ENCODE peak calls at places on chromosome 2, in four cellular contexts. H is stimulated activated CD4-positive, alpha-beta T cell treated with anti-CD3 and anti-CD28 coated beads, Interleukin-12 subunit alpha, Interleukin-12 subunit beta, amount 100 ng/mL, for 48 hours; J is GM20000; X is LoVo. M is an unnamed sample.

GRCh38 chr2:241796610-241797138 is 12.3 kb upstream of the NEU4 start:
- DNase-seq in H (no peak), J (peak; percentile 11), X (no peak), M (no peak)

GRCh38 chr2:157838442-157839161 is 37.5 kb downstream of the ACVR1 start:
- DNase-seq in X (no peak), H (no peak), J (no peak), M (peak; percentile 64)

GRCh38 chr2:37323770-37324535 is 680 bp downstream of the PRKD3 start:
- DNase-seq in J (no peak), X (peak; percentile 18), H (peak; percentile 30), M (peak; percentile 31)

GRCh38 chr2:17771956-17772355 is 18.0 kb downstream of the GEN1 start:
- DNase-seq in X (no peak), H (no peak), J (no peak), M (no peak)

GRCh38 chr2:225466891-225467604 is 67.5 kb downstream of the NYAP2 start:
- DNase-seq in J (no peak), H (no peak), X (peak; percentile 19), M (peak; percentile 83)

GRCh38 chr2:119721462-119721861 is 38.3 kb upstream of the PTPN4 start:
- DNase-seq in J (no peak), H (no peak), X (no peak), M (no peak)

GRCh38 chr2:64534363-64534762 is 10.2 kb downstream of the AFTPH start:
- DNase-seq in J (no peak), H (no peak), X (no peak), M (no peak)

GRCh38 chr2:174593574-174594203 is 3.9 kb downstream of the WIPF1 start:
- DNase-seq in J (peak; percentile 57), X (no peak), H (peak; percentile 59), M (no peak)

GRCh38 chr2:229375241-229375640 is 104.2 kb upstream of the PID1 start:
- DNase-seq in J (no peak), X (no peak), H (no peak), M (no peak)

GRCh38 chr2:44952143-44952805 is 10.8 kb downstream of the SIX3 start:
- DNase-seq in X (peak; percentile 23), H (no peak), J (peak; percentile 88), M (no peak)

GRCh38 chr2:30807249-30807648 is at the start of gene CAPN13:
- DNase-seq in X (peak; percentile 18), H (no peak), J (no peak), M (no peak)

GRCh38 chr2:234880551-234881211 is 71.1 kb upstream of the SH3BP4 start:
- DNase-seq in H (no peak), J (no peak), X (peak; percentile 78), M (peak; percentile 75)

GRCh38 chr2:12554235-12555011 is 162.3 kb upstream of the TRIB2 start:
- DNase-seq in J (no peak), H (no peak), X (no peak), M (no peak)

GRCh38 chr2:98608962-98609604 is 694 bp downstream of the UNC50 start:
- DNase-seq in X (no peak), J (peak; percentile 27), H (no peak), M (no peak)

GRCh38 chr2:118185210-118186109 is 97.2 kb downstream of the INSIG2 start:
- DNase-seq in H (peak; percentile 42), X (peak; percentile 45), J (peak; percentile 76), M (peak; percentile 71)

GRCh38 chr2:95073856-95074662 is 47.5 kb downstream of the MRPS5 start:
- DNase-seq in J (no peak), X (no peak), H (no peak), M (peak; percentile 62)

GRCh38 chr2:200796561-200796960 is 15.1 kb upstream of the BZW1 start:
- DNase-seq in X (no peak), H (no peak), J (no peak), M (no peak)

GRCh38 chr2:129074526-129074925 is 755.9 kb upstream of the HS6ST1 start:
- DNase-seq in H (no peak), X (no peak), J (no peak), M (no peak)

GRCh38 chr2:72147303-72147970 is at the start of gene CYP26B1:
- DNase-seq in X (no peak), J (peak; percentile 47), H (no peak), M (no peak)

GRCh38 chr2:32947484-32948143 is 861 bp downstream of the LTBP1 start:
- DNase-seq in H (no peak), J (no peak), X (peak; percentile 50), M (peak; percentile 24)

GRCh38 chr2:69616755-69617154 is 26.8 kb downstream of the AAK1 start:
- DNase-seq in J (peak; percentile 54), X (no peak), H (no peak), M (peak; percentile 46)

GRCh38 chr2:46313063-46313462 is 15.9 kb downstream of the EPAS1 start:
- DNase-seq in H (no peak), J (no peak), X (no peak), M (no peak)

GRCh38 chr2:201942525-201942924 is 91.1 kb upstream of the FZD7 start:
- DNase-seq in H (no peak), J (no peak), X (no peak), M (no peak)

GRCh38 chr2:53217250-53217649 is 550.4 kb upstream of the CHAC2 start:
- DNase-seq in X (no peak), J (no peak), H (no peak), M (no peak)

GRCh38 chr2:216090369-216090786 is 8.7 kb downstream of the TMEM169 start:
- DNase-seq in X (no peak), H (no peak), J (peak; percentile 52), M (no peak)

GRCh38 chr2:102761763-102762162 is at the start of gene TMEM182:
- DNase-seq in H (no peak), X (no peak), J (no peak), M (no peak)

GRCh38 chr2:85235281-85235680 is 92.5 kb downstream of the TGOLN2 start:
- DNase-seq in H (no peak), J (no peak), X (no peak), M (no peak)

GRCh38 chr2:217149087-217149660 is 289.3 kb upstream of the TNP1 start:
- DNase-seq in J (no peak), H (no peak), X (no peak), M (no peak)

GRCh38 chr2:235384624-235385023 is 109.2 kb upstream of the AGAP1 start:
- DNase-seq in H (no peak), J (no peak), X (no peak), M (no peak)

GRCh38 chr2:154455871-154456270 is 242.6 kb upstream of the KCNJ3 start:
- DNase-seq in J (no peak), H (no peak), X (no peak), M (no peak)

GRCh38 chr2:127704641-127705243 is 3.4 kb downstream of the SFT2D3 start:
- DNase-seq in H (no peak), J (no peak), X (no peak), M (no peak)

GRCh38 chr2:103512442-103512841 is 750.6 kb downstream of the TMEM182 start:
- DNase-seq in X (no peak), J (no peak), H (no peak), M (no peak)

GRCh38 chr2:173962583-173963110 is 2.5 kb downstream of the SP3 start:
- DNase-seq in X (no peak), H (no peak), J (peak; percentile 10), M (no peak)

M was measured in Caki2.